ENCODE peak calls at places on chromosomes 13 and 19, in seven cellular contexts. Q is upper lobe of left lung, E is breast epithelium, M is Panc1, D is HCT116, H is SK-N-SH, F is transverse colon. O is an unnamed sample.
A peak's percentile ranks its signal among the peaks of the same experiment; 100 is the strongest.

GRCh38 chr19:1250374-1251232 is 2.2 kb downstream of the MIDN start:
- DNase-seq in D (no peak), H (peak; percentile 73), Q (no peak), F (peak; percentile 76), M (no peak), E (no peak), O (peak; percentile 54)

GRCh38 chr13:106752584-106753202 is 184.8 kb upstream of the ARGLU1 start:
- DNase-seq in E (no peak), H (no peak), F (no peak), D (no peak), Q (no peak), M (no peak), O (peak; percentile 73)

GRCh38 chr13:50512602-50513527 is 330.6 kb downstream of the DLEU7 start:
- DNase-seq in F (peak; percentile 75), Q (peak; percentile 81), E (no peak), H (no peak), M (no peak), D (no peak), O (peak; percentile 55)

GRCh38 chr19:10621966-10622365 is 3.4 kb upstream of the SLC44A2 start:
- DNase-seq in D (no peak), F (no peak), H (no peak), M (no peak), Q (no peak), E (no peak), O (no peak)

GRCh38 chr19:8334458-8335342 is 8.4 kb downstream of the KANK3 start:
- DNase-seq in M (no peak), D (peak; percentile 82), Q (peak; percentile 63), F (peak; percentile 69), E (no peak), H (peak; percentile 86), O (peak; percentile 60)

GRCh38 chr19:12034610-12035009 is 869 bp downstream of the ZNF433 start:
- DNase-seq in Q (no peak), D (no peak), M (no peak), E (no peak), H (peak; percentile 18), F (no peak), O (no peak)

GRCh38 chr13:112143046-112143752 is 76.2 kb downstream of the SOX1 start:
- DNase-seq in H (no peak), M (no peak), Q (no peak), F (no peak), E (peak; percentile 36), D (no peak), O (no peak)

GRCh38 chr13:49858183-49858856 is 65.8 kb upstream of the KPNA3 start:
- DNase-seq in M (peak; percentile 42), H (no peak), Q (peak; percentile 41), D (no peak), E (no peak), F (peak; percentile 10), O (no peak)

GRCh38 chr13:27920677-27921420 is 1.0 kb downstream of the PDX1 start:
- DNase-seq in H (peak; percentile 39), E (no peak), F (no peak), D (no peak), Q (no peak), M (no peak), O (no peak)

GRCh38 chr13:20487927-20488326 is 37.7 kb downstream of the CRYL1 start:
- DNase-seq in Q (no peak), E (no peak), M (no peak), H (no peak), F (no peak), D (no peak), O (no peak)

GRCh38 chr13:45368571-45368970 is 27.6 kb upstream of the TPT1 start:
- DNase-seq in E (no peak), Q (no peak), F (no peak), H (no peak), D (no peak), M (no peak), O (no peak)

GRCh38 chr13:98873377-98874028 is 104.4 kb downstream of the DOCK9 start:
- DNase-seq in Q (no peak), E (no peak), D (no peak), F (no peak), H (no peak), M (no peak), O (no peak)

GRCh38 chr13:31598990-31599389 is 140.3 kb upstream of the RXFP2 start:
- DNase-seq in M (no peak), Q (no peak), E (no peak), D (no peak), H (no peak), F (no peak), O (no peak)

GRCh38 chr13:31591834-31592233 is 147.5 kb upstream of the RXFP2 start:
- DNase-seq in M (no peak), D (no peak), E (no peak), F (no peak), Q (no peak), H (no peak), O (no peak)

GRCh38 chr13:31595568-31595967 is 143.8 kb upstream of the RXFP2 start:
- DNase-seq in D (no peak), E (no peak), Q (no peak), F (no peak), H (no peak), M (no peak), O (no peak)

GRCh38 chr13:31588923-31589322 is 150.4 kb upstream of the RXFP2 start:
- DNase-seq in H (no peak), F (peak; percentile 14), E (no peak), D (no peak), M (no peak), Q (no peak), O (no peak)

DNA sequence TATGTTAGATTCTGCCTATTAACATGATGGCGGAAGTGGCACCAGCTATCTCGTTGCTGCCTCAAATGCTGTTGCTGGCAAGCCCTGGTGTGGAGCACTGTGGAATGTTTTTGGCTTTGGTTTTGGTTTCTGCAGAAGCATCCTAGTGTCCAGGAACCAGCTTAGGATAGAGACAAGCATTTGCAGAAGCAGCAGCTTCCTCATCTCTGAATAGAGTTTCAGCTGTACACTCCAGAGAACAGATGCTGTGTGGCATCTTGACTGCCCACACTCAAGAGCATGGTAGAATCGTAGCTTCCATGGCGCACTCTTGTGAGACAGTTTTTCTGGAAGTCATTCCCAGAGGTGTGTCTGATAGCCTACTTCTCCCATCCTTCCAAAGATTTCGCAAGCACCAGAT is 145.3 kb upstream of the RXFP2 start:
- DNase-seq in F (no peak), D (no peak), M (no peak), E (no peak), H (no peak), Q (no peak), O (no peak)
- TF ChIP-seq POLR2AphosphoS5 in F (no peak), D (no peak), M (no peak), E (no peak), H (no peak), Q (no peak), O (no peak)

GRCh38 chr19:33261511-33262192 is 36.0 kb upstream of the SLC7A10 start:
- DNase-seq in H (peak; percentile 68), E (no peak), D (no peak), F (no peak), Q (peak; percentile 50), M (no peak), O (no peak)

GRCh38 chr19:33263325-33264023 is 37.8 kb upstream of the SLC7A10 start:
- DNase-seq in H (no peak), Q (no peak), E (no peak), F (no peak), M (no peak), D (no peak), O (no peak)

GRCh38 chr19:33257828-33258227 is 32.2 kb upstream of the SLC7A10 start:
- DNase-seq in M (no peak), F (no peak), D (no peak), E (no peak), H (no peak), Q (no peak), O (no peak)

GRCh38 chr19:33259532-33259931 is 33.9 kb upstream of the SLC7A10 start:
- DNase-seq in E (no peak), Q (peak; percentile 74), F (no peak), H (no peak), M (no peak), D (no peak), O (no peak)

DNA sequence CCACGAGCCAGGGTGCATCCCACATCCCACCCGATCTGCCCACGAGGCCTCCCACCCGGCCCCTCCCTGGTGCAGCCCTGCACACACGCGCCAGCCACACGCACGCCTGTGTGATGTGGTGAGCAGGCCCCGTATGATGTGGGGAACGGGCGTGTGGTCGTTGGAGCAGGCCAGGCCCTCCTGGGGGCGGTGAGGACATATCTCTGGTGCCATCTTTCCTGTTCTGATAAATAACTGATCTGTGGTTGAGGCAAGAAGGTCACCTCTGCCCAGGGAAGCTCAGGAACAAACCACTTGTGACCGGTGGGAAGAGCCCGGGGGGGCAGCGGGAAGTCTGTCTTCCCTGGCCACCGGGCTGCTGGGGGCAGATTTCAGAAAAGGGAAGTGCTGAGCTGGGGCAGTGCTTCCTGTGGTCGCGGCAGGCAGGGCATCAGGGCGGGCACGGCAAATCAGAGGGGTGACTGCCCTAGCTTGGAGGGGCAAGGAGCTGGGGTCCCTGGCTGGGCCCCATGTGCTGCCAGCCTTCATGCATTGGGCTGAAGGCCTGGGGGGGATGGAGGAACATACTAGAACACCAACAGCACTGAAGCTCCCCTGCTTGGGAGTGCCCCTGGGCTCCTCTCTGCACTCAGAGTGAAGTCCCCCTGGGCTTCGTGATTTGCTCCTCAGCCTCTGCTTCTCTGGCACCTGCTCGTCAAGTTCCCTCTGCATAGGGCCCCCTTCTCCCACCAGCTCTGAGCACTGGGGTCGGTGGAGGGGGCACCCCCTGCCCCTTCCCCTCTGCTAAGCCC is 35.2 kb upstream of the SLC7A10 start:
- DNase-seq in F (no peak), M (no peak), Q (peak; percentile 76), D (no peak), H (no peak), E (no peak), O (no peak)
- TF ChIP-seq POLR2AphosphoS5 in F (no peak), M (no peak), Q (peak; percentile 10), D (no peak), H (no peak), E (no peak), O (no peak)

DNA sequence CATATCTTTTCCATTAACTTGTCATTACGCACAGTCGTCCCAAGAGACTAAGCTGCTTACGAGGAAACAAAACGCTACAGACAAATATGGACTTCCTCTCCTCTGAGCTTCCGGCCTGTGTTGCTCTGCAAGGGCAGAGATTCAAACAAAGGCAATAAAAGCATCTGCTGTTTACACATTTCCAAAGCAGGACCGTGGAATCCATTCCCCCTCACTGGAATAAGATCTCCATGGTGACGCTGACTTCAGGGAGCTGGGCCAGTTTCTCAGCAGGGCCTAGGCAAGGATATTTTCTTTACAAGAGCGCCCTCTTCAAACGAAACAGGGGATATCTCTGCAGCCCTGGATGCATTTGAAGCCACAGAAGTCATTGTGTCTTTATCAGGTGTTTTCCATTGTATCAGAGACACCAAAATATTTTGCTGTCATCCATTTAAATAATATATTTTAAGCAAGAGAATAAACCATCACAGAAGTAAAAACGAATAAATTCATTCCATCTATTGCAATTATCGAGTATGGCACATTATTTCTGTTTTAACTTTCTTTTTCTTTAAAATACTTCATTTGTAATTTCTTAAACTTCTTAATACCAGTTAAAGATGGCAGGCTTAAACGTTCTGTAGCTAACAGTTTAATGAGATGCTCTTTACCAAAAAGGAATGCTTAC is 177.5 kb downstream of the DCLK1 start:
- DNase-seq in M (no peak), D (peak; percentile 13), E (no peak), H (peak; percentile 74), F (peak; percentile 49), Q (peak; percentile 36), O (peak; percentile 79)
- TF ChIP-seq POLR2AphosphoS5 in M (no peak), D (no peak), E (peak; percentile 34), H (no peak), F (no peak), Q (no peak), O (no peak)

DNA sequence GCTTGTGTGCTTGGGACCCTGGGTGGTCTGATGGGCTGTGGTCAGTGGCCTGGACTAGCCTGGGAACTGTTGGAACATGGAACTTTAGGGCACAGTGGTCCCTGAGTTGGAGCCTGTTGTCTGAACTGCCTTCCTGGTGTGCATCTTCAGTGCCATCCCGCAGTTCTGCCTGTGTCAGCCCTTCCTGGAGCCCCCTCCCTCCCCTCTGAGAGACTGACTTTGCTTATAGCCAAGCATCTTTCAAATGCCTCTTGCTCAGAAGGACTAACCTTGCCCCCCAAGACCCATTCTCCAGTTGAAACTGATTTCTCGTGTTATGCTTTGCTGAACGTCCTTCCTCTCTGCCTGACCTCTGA is 14.3 kb downstream of the MAU2 start:
- DNase-seq in D (no peak), M (no peak), Q (no peak), E (no peak), F (no peak), H (no peak), O (no peak)
- TF ChIP-seq POLR2AphosphoS5 in D (no peak), M (no peak), Q (no peak), E (no peak), F (no peak), H (no peak), O (no peak)

O was measured in endothelial cell of umbilical vein.